ENCODE peak calls at places on chromosomes 12 and 14, in four cellular contexts. E is Right ventricle myocardium superior; N is effector memory CD8-positive, alpha-beta T cell; T is NCI-H345. K is an unnamed sample.

GRCh38 chr14:70716958-70717357 is 75.2 kb downstream of the TTC9 start:
- DNase-seq in E (no peak), N (no peak), T (no peak), K (no peak)

GRCh38 chr12:100348657-100349454 is 8.0 kb upstream of the SLC17A8 start:
- DNase-seq in N (no peak), T (peak; percentile 53), E (no peak), K (no peak)

GRCh38 chr12:17528394-17528793 is 561.6 kb downstream of the RERGL start:
- DNase-seq in N (no peak), E (no peak), T (no peak), K (no peak)

GRCh38 chr12:55818140-55818728 is 393 bp downstream of the ORMDL2 start:
- DNase-seq in E (no peak), N (no peak), T (no peak), K (no peak)

GRCh38 chr12:46585854-46586621 is 213.5 kb upstream of the SLC38A2 start:
- DNase-seq in N (no peak), E (no peak), T (peak; percentile 36), K (no peak)

GRCh38 chr12:76713986-76714385 is 49.9 kb upstream of the ZDHHC17 start:
- DNase-seq in T (no peak), E (no peak), N (no peak), K (no peak)

GRCh38 chr12:131460516-131460915 is 250.4 kb upstream of the SFSWAP start:
- DNase-seq in N (no peak), E (no peak), T (no peak), K (no peak)

GRCh38 chr14:63853831-63854293 is 1.1 kb downstream of the SYNE2 start:
- DNase-seq in E (peak; percentile 60), T (peak; percentile 79), N (peak; percentile 49), K (peak; percentile 60)

GRCh38 chr12:115632323-115632722 is 645.2 kb downstream of the MED13L start:
- DNase-seq in N (no peak), E (no peak), T (no peak), K (peak; percentile 3)

GRCh38 chr12:87796961-87797516 is 232.2 kb downstream of the C12orf50 start:
- DNase-seq in N (no peak), T (no peak), E (no peak), K (no peak)

GRCh38 chr14:49962616-49963015 is 69.7 kb downstream of the ARF6 start:
- DNase-seq in E (no peak), T (no peak), N (no peak), K (peak; percentile 44)

GRCh38 chr12:46404225-46404631 is 31.7 kb upstream of the SLC38A2 start:
- DNase-seq in E (no peak), N (no peak), T (no peak), K (no peak)

GRCh38 chr14:103314496-103315277 is 19.4 kb upstream of the EIF5 start:
- DNase-seq in E (no peak), N (no peak), T (no peak), K (no peak)

GRCh38 chr12:97177482-97177881 is 270.4 kb downstream of the NEDD1 start:
- DNase-seq in E (no peak), T (no peak), N (no peak), K (no peak)

GRCh38 chr12:77537648-77538047 is 293.0 kb upstream of the NAV3 start:
- DNase-seq in T (no peak), E (no peak), N (no peak), K (no peak)

GRCh38 chr12:1836241-1836803 is 16.0 kb downstream of the LRTM2 start:
- DNase-seq in T (no peak), E (no peak), N (no peak), K (no peak)

GRCh38 chr14:50342211-50343080 is 30.3 kb downstream of the DMAC2L start:
- DNase-seq in E (peak; percentile 68), T (peak; percentile 37), N (no peak), K (peak; percentile 62)